ENCODE peak calls at places on chromosomes 13 and 19, in five cellular contexts. Q is pancreas, H is thoracic aorta, R is IMR-90, F is mammary epithelial cell. E is an unnamed sample.

GRCh38 chr13:63910406-63910957 is 2494.8 kb upstream of the PCDH20 start:
- DNase-seq in Q (no peak), H (no peak), F (no peak), R (peak), E (peak)

GRCh38 chr13:109154146-109154545 is 524.7 kb downstream of the MYO16 start:
- DNase-seq in Q (no peak), F (no peak), R (no peak), H (no peak), E (no peak)

GRCh38 chr19:8484331-8484894 is 18.0 kb downstream of the PRAM1 start:
- DNase-seq in F (no peak), H (no peak), R (no peak), Q (peak), E (no peak)

GRCh38 chr13:110471833-110472162 is 89.7 kb downstream of the RAB20 start:
- DNase-seq in H (no peak), F (no peak), R (peak), Q (no peak), E (no peak)

GRCh38 chr19:38693380-38694223 is 46.2 kb downstream of the ACTN4 start:
- DNase-seq in H (no peak), R (peak), F (peak), Q (no peak), E (peak)

GRCh38 chr19:16429066-16429758 is 42.6 kb downstream of the EPS15L1 start:
- DNase-seq in H (no peak), F (peak), Q (peak), R (no peak), E (peak)

GRCh38 chr13:73991384-73991783 is 142.8 kb downstream of the KLF12 start:
- DNase-seq in F (no peak), Q (no peak), H (no peak), R (no peak), E (no peak)

GRCh38 chr13:47216176-47216822 is 319.4 kb upstream of the HTR2A start:
- DNase-seq in F (peak), R (peak), H (no peak), Q (no peak), E (peak)

GRCh38 chr13:44523176-44524017 is 52.7 kb downstream of the TSC22D1 start:
- DNase-seq in H (no peak), F (peak), R (peak), Q (no peak), E (peak)

GRCh38 chr13:76808927-76809326 is 77.3 kb downstream of the KCTD12 start:
- DNase-seq in H (no peak), Q (no peak), R (peak), F (no peak), E (no peak)

GRCh38 chr13:25662516-25662915 is 290.7 kb downstream of the ATP8A2 start:
- DNase-seq in H (no peak), Q (no peak), R (no peak), F (no peak), E (no peak)

GRCh38 chr13:111271186-111271698 is 49.2 kb upstream of the TEX29 start:
- DNase-seq in Q (no peak), F (no peak), R (no peak), H (no peak), E (no peak)

GRCh38 chr19:41328157-41328817 is 18.3 kb downstream of the CCDC97 start:
- DNase-seq in R (peak), F (no peak), H (no peak), Q (no peak), E (no peak)

GRCh38 chr19:44232867-44233266 is 20.5 kb downstream of the ZNF227 start:
- DNase-seq in Q (no peak), H (no peak), R (no peak), F (no peak), E (no peak)

GRCh38 chr13:113728571-113729054 is 30.4 kb upstream of the TMEM255B start:
- DNase-seq in H (no peak), F (no peak), Q (no peak), R (no peak), E (no peak)

GRCh38 chr13:98565726-98566577 is 11.0 kb downstream of the STK24 start:
- DNase-seq in R (no peak), F (no peak), Q (peak), H (no peak), E (no peak)
- H3K27ac ChIP-seq in R (peak), F (no peak), Q (peak), H (peak), E (peak)

GRCh38 chr19:10566408-10566657 is 523 bp upstream of the KRI1 start:
- DNase-seq in F (no peak), R (no peak), H (no peak), Q (no peak), E (no peak)

GRCh38 chr19:10568826-10569651 is at the start of gene CDKN2D:
- DNase-seq in F (peak), Q (peak), R (peak), H (peak), E (peak)

GRCh38 chr19:10567696-10568443 is 909 bp downstream of the CDKN2D start:
- DNase-seq in Q (no peak), F (no peak), H (no peak), R (no peak), E (no peak)

GRCh38 chr19:10566658-10567410 is 1.0 kb upstream of the KRI1 start:
- DNase-seq in H (no peak), F (no peak), R (no peak), Q (peak), E (no peak)

DNA sequence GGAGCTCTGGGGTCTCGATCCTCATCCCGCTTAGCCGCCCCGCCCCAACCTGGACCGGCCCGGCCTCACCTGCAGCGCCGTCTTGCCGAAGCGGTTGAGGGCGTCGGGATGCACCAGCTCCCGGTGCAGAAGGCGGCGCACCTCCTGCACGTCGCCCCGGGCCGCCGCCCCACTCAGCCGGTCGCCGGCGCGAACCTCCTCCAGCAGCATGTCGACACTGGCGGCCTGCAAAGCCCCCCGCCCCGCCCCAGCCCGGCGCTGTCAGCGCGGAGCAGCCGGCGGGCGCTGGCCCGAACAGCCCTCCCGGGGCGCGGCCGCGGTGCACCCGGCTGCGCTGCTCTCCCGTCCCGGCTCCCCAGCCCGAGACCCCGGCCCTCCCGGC is 344 bp downstream of the CDKN2D start:
- DNase-seq in F (peak), H (no peak), R (no peak), Q (peak), E (no peak)
- TF ChIP-seq CTCF in F (peak), H (no peak), R (no peak), Q (no peak), E (no peak)

GRCh38 chr13:28337196-28338045 is 157.5 kb downstream of the FLT1 start:
- DNase-seq in R (peak), F (peak), Q (no peak), H (no peak), E (peak)
- H3K27ac ChIP-seq in R (no peak), F (no peak), Q (no peak), H (peak), E (no peak)

GRCh38 chr19:1843646-1844394 is 4.5 kb downstream of the REXO1 start:
- DNase-seq in H (no peak), R (no peak), Q (peak), F (no peak), E (no peak)
- TF ChIP-seq CTCF in H (no peak), R (peak), Q (no peak), F (no peak), E (no peak)

DNA sequence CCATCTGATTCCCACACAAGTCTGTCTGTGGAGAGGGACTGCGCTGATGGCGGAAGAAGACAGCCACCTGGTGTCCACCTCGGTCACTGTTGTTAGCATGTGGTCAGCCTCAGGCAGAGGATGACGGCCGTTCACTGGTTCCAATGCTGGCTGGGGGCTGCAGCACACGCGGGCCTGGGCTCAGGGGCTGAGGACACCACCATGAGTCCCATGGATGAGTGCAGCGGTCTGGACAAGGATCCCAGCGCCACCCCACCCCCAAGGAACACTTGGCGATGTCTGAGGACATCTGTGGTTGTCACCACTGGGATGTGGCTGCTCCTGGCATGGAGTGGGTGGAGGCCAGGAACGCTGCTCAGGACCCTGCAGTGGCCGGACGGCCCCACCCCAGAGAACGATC is 10.9 kb downstream of the DPP9 start:
- DNase-seq in R (no peak), Q (peak), F (no peak), H (no peak), E (no peak)
- H3K27ac ChIP-seq in R (peak), Q (peak), F (peak), H (peak), E (peak)

DNA sequence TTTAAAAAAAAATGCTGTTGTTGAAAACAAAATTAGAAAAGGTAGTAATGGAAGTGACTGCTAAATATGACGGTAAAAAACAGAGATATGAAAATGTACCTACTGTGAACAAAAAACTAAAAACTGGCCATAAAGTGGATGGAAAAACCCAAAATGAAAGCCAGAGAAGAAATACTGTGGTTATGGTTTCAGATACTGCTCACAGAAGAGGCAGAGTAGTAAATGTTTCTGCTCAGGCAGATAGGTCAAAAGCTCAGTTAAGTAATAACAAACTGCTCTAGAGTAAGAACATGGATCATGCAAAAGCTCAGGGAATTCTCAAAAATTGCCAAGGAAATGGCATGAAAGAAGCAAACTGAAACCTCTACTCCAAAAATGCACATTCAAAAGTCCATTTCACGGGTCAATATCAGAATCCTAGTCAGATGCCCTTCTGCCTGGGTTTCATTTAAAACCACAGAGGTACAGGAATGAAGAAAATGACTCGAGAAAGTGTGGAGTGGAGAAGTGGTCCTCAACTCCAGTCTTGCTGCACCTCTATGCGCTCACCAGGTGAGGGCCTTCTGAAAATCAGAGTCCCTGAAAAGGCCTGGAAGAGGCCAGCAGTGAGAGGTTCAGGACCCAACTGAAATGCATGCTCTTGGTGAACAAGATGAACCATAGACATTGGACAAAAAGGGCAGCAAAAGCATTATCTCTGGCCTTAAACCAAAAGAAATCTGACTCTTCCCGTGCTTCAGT is 315.0 kb upstream of the SPRY2 start:
- DNase-seq in R (no peak), F (no peak), Q (no peak), H (no peak), E (no peak)
- TF ChIP-seq CTCF in R (no peak), F (no peak), Q (no peak), H (no peak), E (no peak)

E was measured in RWPE1.